ENCODE peak calls at places on chromosome 9, in four cellular contexts. E, P, I and D are unnamed samples.
A peak's percentile ranks its signal among the peaks of the same experiment; 100 is the strongest.

GRCh38 chr9:126637002-126637849 is 23.5 kb downstream of the LMX1B start:
- DNase-seq in E (no peak), P (no peak), I (no peak), D (no peak)

GRCh38 chr9:116592926-116593325 is 94.2 kb upstream of the TRIM32 start:
- DNase-seq in E (no peak), P (no peak), I (no peak), D (no peak)

GRCh38 chr9:110986529-110986928 is 51.7 kb downstream of the LPAR1 start:
- DNase-seq in E (no peak), P (no peak), I (no peak), D (no peak)

GRCh38 chr9:121739971-121740370 is 88.5 kb downstream of the DAB2IP start:
- DNase-seq in E (no peak), P (no peak), I (no peak), D (no peak)

GRCh38 chr9:20744046-20744630 is 60.1 kb downstream of the FOCAD start:
- DNase-seq in E (no peak), P (no peak), I (no peak), D (no peak)

GRCh38 chr9:91720746-91721705 is 229.0 kb downstream of the ROR2 start:
- DNase-seq in E (no peak), P (peak; percentile 47), I (no peak), D (no peak)

GRCh38 chr9:111232997-111233790 is 96.8 kb downstream of the OR2K2 start:
- DNase-seq in E (no peak), P (no peak), I (no peak), D (no peak)

GRCh38 chr9:4510546-4511322 is 20.5 kb downstream of the SLC1A1 start:
- DNase-seq in E (no peak), P (no peak), I (no peak), D (no peak)

GRCh38 chr9:110605586-110605985 is 26.0 kb upstream of the SVEP1 start:
- DNase-seq in E (no peak), P (no peak), I (no peak), D (no peak)

GRCh38 chr9:81874926-81875325 is 53.3 kb upstream of the SPATA31D4 start:
- DNase-seq in E (no peak), P (no peak), I (no peak), D (no peak)

GRCh38 chr9:122389799-122390481 is 19.1 kb downstream of the PTGS1 start:
- DNase-seq in E (no peak), P (no peak), I (no peak), D (no peak)

GRCh38 chr9:84975926-84976325 is 306.4 kb downstream of the NTRK2 start:
- DNase-seq in E (no peak), P (no peak), I (no peak), D (no peak)

GRCh38 chr9:96186601-96187011 is 115.4 kb downstream of the HSD17B3 start:
- DNase-seq in E (no peak), P (no peak), I (no peak), D (peak; percentile 65)

GRCh38 chr9:119963258-119963797 is 594.1 kb upstream of the BRINP1 start:
- DNase-seq in E (no peak), P (peak; percentile 46), I (no peak), D (no peak)

GRCh38 chr9:72145733-72146132 is 3.5 kb upstream of the GDA start:
- DNase-seq in E (no peak), P (no peak), I (no peak), D (no peak)

GRCh38 chr9:126661521-126662251 is 48.0 kb downstream of the LMX1B start:
- DNase-seq in E (no peak), P (peak; percentile 71), I (peak; percentile 41), D (no peak)

GRCh38 chr9:121581775-121582600 is 69.4 kb upstream of the DAB2IP start:
- DNase-seq in E (no peak), P (no peak), I (no peak), D (no peak)

GRCh38 chr9:26983340-26983739 is 22.1 kb downstream of the LRRC19 start:
- DNase-seq in E (no peak), P (no peak), I (no peak), D (no peak)

GRCh38 chr9:82116538-82116937 is 128.0 kb downstream of the SPATA31D1 start:
- DNase-seq in E (no peak), P (no peak), I (no peak), D (no peak)

GRCh38 chr9:90981726-90982125 is 180.1 kb downstream of the SYK start:
- DNase-seq in E (no peak), P (no peak), I (no peak), D (no peak)

GRCh38 chr9:104765138-104765537 is 1.2 kb downstream of the NIPSNAP3B start:
- DNase-seq in E (no peak), P (no peak), I (no peak), D (no peak)

GRCh38 chr9:121498150-121498486 is 1.5 kb downstream of the GGTA1 start:
- DNase-seq in E (peak; percentile 21), P (peak; percentile 71), I (peak; percentile 67), D (peak; percentile 85)

GRCh38 chr9:129184743-129185142 is 6.7 kb upstream of the IER5L start:
- DNase-seq in E (no peak), P (no peak), I (no peak), D (no peak)

GRCh38 chr9:14336244-14336643 is 22.3 kb upstream of the NFIB start:
- DNase-seq in E (no peak), P (no peak), I (no peak), D (no peak)

GRCh38 chr9:37926737-37927590 is 23.0 kb upstream of the SLC25A51 start:
- DNase-seq in E (no peak), P (no peak), I (no peak), D (no peak)

GRCh38 chr9:15423328-15423985 is 781 bp downstream of the SNAPC3 start:
- DNase-seq in E (no peak), P (no peak), I (no peak), D (no peak)

GRCh38 chr9:86355814-86356213 is 1.6 kb upstream of the TUT7 start:
- DNase-seq in E (no peak), P (no peak), I (no peak), D (no peak)

GRCh38 chr9:72506615-72507014 is 14.8 kb upstream of the TMC1 start:
- DNase-seq in E (no peak), P (no peak), I (no peak), D (no peak)

GRCh38 chr9:79567671-79568098 is 4.1 kb upstream of the TLE4 start:
- DNase-seq in E (no peak), P (no peak), I (no peak), D (no peak)
- TF ChIP-seq SUZ12 in E (no peak), P (no peak), I (no peak), D (no peak)

GRCh38 chr9:132235125-132235524 is 73.3 kb downstream of the NTNG2 start:
- DNase-seq in E (no peak), P (no peak), I (no peak), D (no peak)

GRCh38 chr9:132233138-132233537 is 71.3 kb downstream of the NTNG2 start:
- DNase-seq in E (no peak), P (no peak), I (no peak), D (no peak)

GRCh38 chr9:132231019-132231701 is 69.3 kb downstream of the NTNG2 start:
- DNase-seq in E (no peak), P (no peak), I (no peak), D (no peak)

GRCh38 chr9:132234501-132235045 is 72.7 kb downstream of the NTNG2 start:
- DNase-seq in E (no peak), P (no peak), I (no peak), D (no peak)

DNA sequence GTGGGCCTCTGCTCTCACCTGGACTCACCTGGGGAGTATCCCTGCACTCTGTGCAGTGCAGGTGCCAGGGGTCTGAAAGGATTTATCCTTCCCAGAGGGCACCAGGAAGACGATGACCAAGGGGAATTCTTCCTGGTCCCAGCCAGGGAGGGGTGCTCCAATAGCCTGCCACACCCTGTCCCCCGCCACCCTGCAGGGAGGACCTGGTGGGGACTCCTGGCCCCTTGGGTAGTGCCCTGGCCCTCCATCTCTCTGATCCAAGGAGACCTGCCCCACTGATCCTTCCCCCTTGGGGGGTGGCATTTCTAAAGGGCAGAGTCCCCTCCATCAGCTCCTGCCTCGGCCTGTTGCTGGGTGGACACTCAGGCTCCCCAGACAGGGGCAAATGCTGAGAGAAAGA is 70.7 kb downstream of the NTNG2 start:
- DNase-seq in E (no peak), P (no peak), I (no peak), D (no peak)
- TF ChIP-seq SUZ12 in E (no peak), P (no peak), I (no peak), D (no peak)

GRCh38 chr9:133199648-133200321 is 9.3 kb downstream of the OBP2B start:
- DNase-seq in E (no peak), P (peak; percentile 28), I (no peak), D (no peak)
- TF ChIP-seq SUZ12 in E (no peak), P (no peak), I (no peak), D (no peak)

GRCh38 chr9:130994546-130995398 is 14.2 kb upstream of the LAMC3 start:
- DNase-seq in E (no peak), P (no peak), I (no peak), D (no peak)

GRCh38 chr9:130996205-130996604 is 12.8 kb upstream of the LAMC3 start:
- DNase-seq in E (no peak), P (no peak), I (no peak), D (no peak)

GRCh38 chr9:130994135-130994534 is 14.8 kb upstream of the LAMC3 start:
- DNase-seq in E (no peak), P (no peak), I (no peak), D (no peak)

GRCh38 chr9:130996672-130997394 is 12.1 kb upstream of the LAMC3 start:
- DNase-seq in E (no peak), P (no peak), I (no peak), D (no peak)

DNA sequence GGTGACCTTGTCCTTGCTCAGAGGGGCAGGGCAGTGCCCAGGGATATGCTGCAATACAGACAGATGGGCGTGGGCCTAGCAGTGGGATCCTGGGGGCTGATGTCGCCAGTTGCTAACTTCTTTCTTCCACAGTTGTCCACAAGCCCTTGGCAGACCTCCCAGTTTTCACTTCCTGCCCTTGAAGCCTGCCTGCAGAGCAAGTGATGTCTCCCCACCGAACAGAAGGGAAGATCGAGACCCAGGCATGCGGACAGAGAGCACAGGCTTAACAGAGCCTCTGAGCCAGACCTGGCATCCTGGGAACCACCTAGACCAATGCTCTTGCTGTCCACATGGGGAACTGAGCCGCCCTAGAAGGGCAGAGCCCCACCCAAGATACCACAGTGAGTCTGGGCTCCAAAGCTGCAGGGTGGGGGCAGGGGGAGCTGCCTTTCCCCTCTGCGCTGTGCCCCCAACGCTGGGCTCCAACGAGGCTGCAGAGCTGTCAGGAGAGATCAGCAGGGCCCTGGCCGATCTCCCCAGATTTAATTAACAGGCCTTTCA is 13.5 kb upstream of the LAMC3 start:
- DNase-seq in E (no peak), P (no peak), I (no peak), D (no peak)
- TF ChIP-seq SUZ12 in E (no peak), P (no peak), I (no peak), D (no peak)

GRCh38 chr9:132762896-132763295 is 92.6 kb downstream of the GTF3C4 start:
- DNase-seq in E (no peak), P (no peak), I (no peak), D (no peak)
- TF ChIP-seq SUZ12 in E (no peak), P (no peak), I (no peak), D (no peak)

GRCh38 chr9:93908591-93909241 is 46.4 kb downstream of the BARX1 start:
- DNase-seq in E (no peak), P (no peak), I (no peak), D (no peak)
- TF ChIP-seq SUZ12 in E (no peak), P (no peak), I (no peak), D (no peak)

GRCh38 chr9:136344544-136345280 is 17.4 kb downstream of the GPSM1 start:
- DNase-seq in E (no peak), P (no peak), I (no peak), D (no peak)
- TF ChIP-seq SUZ12 in E (no peak), P (no peak), I (no peak), D (no peak)

GRCh38 chr9:34689512-34689911 is 1.6 kb downstream of the CCL19 start:
- DNase-seq in E (no peak), P (no peak), I (no peak), D (no peak)
- TF ChIP-seq SUZ12 in E (no peak), P (no peak), I (no peak), D (no peak)